ENCODE peak calls at places on chromosomes 2 and 18, in six cellular contexts. F is hippocampal formation, W is DMS 273 treated with DMSO at 0.1 percent for 48 hours, Q is fibroblast of lung, O is NCI-H1105 treated with DMSO at 0.1 percent for 48 hours, H is MCF 10A. Z is an unnamed sample.
A peak's percentile ranks its signal among the peaks of the same experiment; 100 is the strongest.

GRCh38 chr2:235553291-235553690 is 59.4 kb downstream of the AGAP1 start:
- DNase-seq in F (no peak), O (no peak), H (no peak), Q (no peak), W (no peak), Z (no peak)

GRCh38 chr2:186125156-186125555 is 360.9 kb upstream of the ZC3H15 start:
- DNase-seq in O (no peak), H (no peak), Q (no peak), F (no peak), W (no peak), Z (no peak)

GRCh38 chr2:157672129-157672528 is 43.5 kb upstream of the ACVR1C start:
- DNase-seq in H (peak; percentile 77), F (no peak), W (no peak), O (no peak), Q (no peak), Z (no peak)

GRCh38 chr2:6482256-6482655 is 383.5 kb downstream of the CMPK2 start:
- DNase-seq in F (no peak), H (no peak), W (no peak), O (no peak), Q (no peak), Z (no peak)

GRCh38 chr2:128748336-128748735 is 429.7 kb upstream of the HS6ST1 start:
- DNase-seq in W (no peak), H (no peak), F (no peak), O (no peak), Q (no peak), Z (no peak)

GRCh38 chr18:28718696-28719095 is 541.8 kb upstream of the CDH2 start:
- DNase-seq in Q (no peak), O (no peak), H (no peak), F (no peak), W (no peak), Z (no peak)

GRCh38 chr2:200003444-200003843 is 48.1 kb downstream of the MAIP1 start:
- DNase-seq in O (no peak), F (no peak), W (no peak), Q (peak; percentile 38), H (peak; percentile 9), Z (peak; percentile 75)

GRCh38 chr2:159073256-159073655 is 104.8 kb downstream of the TANC1 start:
- DNase-seq in H (no peak), F (no peak), Q (peak; percentile 56), W (no peak), O (no peak), Z (peak; percentile 79)

GRCh38 chr2:73890301-73891092 is 2.3 kb upstream of the ACTG2 start:
- DNase-seq in H (no peak), Q (no peak), W (no peak), O (no peak), F (no peak), Z (no peak)

GRCh38 chr2:235066895-235067294 is 115.1 kb downstream of the SH3BP4 start:
- DNase-seq in F (no peak), W (no peak), O (no peak), Q (no peak), H (no peak), Z (no peak)

GRCh38 chr2:84223191-84223590 is 235.9 kb downstream of the SUCLG1 start:
- DNase-seq in W (no peak), H (peak; percentile 50), F (no peak), O (no peak), Q (no peak), Z (no peak)

GRCh38 chr2:158845869-158846268 is 50.8 kb downstream of the DAPL1 start:
- DNase-seq in O (peak; percentile 18), Q (no peak), W (peak; percentile 40), H (peak; percentile 78), F (no peak), Z (peak; percentile 90)

GRCh38 chr2:22683911-22684310 is 701.1 kb upstream of the KLHL29 start:
- DNase-seq in O (peak; percentile 10), F (no peak), H (no peak), W (no peak), Q (no peak), Z (no peak)

GRCh38 chr2:241891315-241891987 is 21.9 kb downstream of the RTP5 start:
- DNase-seq in W (no peak), F (no peak), O (no peak), H (no peak), Q (no peak), Z (no peak)

GRCh38 chr18:62331581-62332436 is 6.7 kb downstream of the TNFRSF11A start:
- DNase-seq in H (no peak), W (no peak), O (no peak), Q (peak; percentile 63), F (no peak), Z (peak; percentile 96)

GRCh38 chr2:113155331-113155730 is 18.4 kb upstream of the PSD4 start:
- DNase-seq in H (no peak), W (no peak), Q (no peak), F (no peak), O (no peak), Z (no peak)

GRCh38 chr2:10486601-10487079 is 38.5 kb upstream of the ODC1 start:
- DNase-seq in O (peak; percentile 7), F (no peak), W (no peak), Q (no peak), H (no peak), Z (no peak)

GRCh38 chr18:58379443-58379842 is 249.4 kb downstream of the ALPK2 start:
- DNase-seq in Q (no peak), W (no peak), H (no peak), F (no peak), O (no peak), Z (no peak)

GRCh38 chr2:113157108-113157896 is 16.5 kb upstream of the PSD4 start:
- DNase-seq in Q (peak; percentile 23), H (peak; percentile 56), W (no peak), O (peak; percentile 19), F (no peak), Z (no peak)

GRCh38 chr2:4673025-4673489 is 969.7 kb downstream of the DCDC2C start:
- DNase-seq in H (no peak), W (no peak), Q (peak; percentile 1), F (no peak), O (peak; percentile 42), Z (no peak)

GRCh38 chr18:74897971-74898657 is 300.4 kb downstream of the ZNF407 start:
- DNase-seq in O (no peak), F (no peak), Q (peak; percentile 67), H (peak; percentile 63), W (no peak), Z (peak; percentile 21)

GRCh38 chr2:129606496-129607270 is 372.8 kb upstream of the RAB6C start:
- DNase-seq in Q (no peak), O (no peak), H (no peak), W (no peak), F (no peak), Z (no peak)

GRCh38 chr2:43121915-43122314 is 104.5 kb downstream of the ZFP36L2 start:
- DNase-seq in Q (no peak), F (no peak), W (no peak), O (no peak), H (no peak), Z (no peak)

GRCh38 chr2:11500702-11501303 is 33.0 kb upstream of the GREB1 start:
- DNase-seq in H (no peak), Q (no peak), W (no peak), F (no peak), O (no peak), Z (no peak)

GRCh38 chr18:26981373-26982082 is 116.0 kb upstream of the AQP4 start:
- DNase-seq in O (peak; percentile 96), Q (no peak), F (no peak), W (no peak), H (no peak), Z (no peak)

GRCh38 chr18:44325903-44326650 is 354.6 kb upstream of the SETBP1 start:
- DNase-seq in F (peak; percentile 6), Q (peak; percentile 86), W (no peak), O (peak; percentile 67), H (peak; percentile 78), Z (peak; percentile 72)

GRCh38 chr18:13452448-13452811 is 233.9 kb downstream of the LDLRAD4 start:
- DNase-seq in W (no peak), F (no peak), O (no peak), Q (no peak), H (peak; percentile 2), Z (peak; percentile 73)

GRCh38 chr2:60819155-60819862 is 62.1 kb upstream of the REL start:
- DNase-seq in F (no peak), H (no peak), Q (no peak), O (no peak), W (no peak), Z (no peak)

GRCh38 chr2:132400169-132400900 is 16.3 kb upstream of the GPR39 start:
- DNase-seq in Q (peak; percentile 21), W (no peak), O (no peak), F (no peak), H (peak; percentile 85), Z (no peak)

GRCh38 chr2:9330639-9331270 is 92.6 kb downstream of the ITGB1BP1 start:
- DNase-seq in W (no peak), O (no peak), Q (no peak), F (no peak), H (no peak), Z (no peak)

GRCh38 chr18:5894215-5894612 is 1.1 kb downstream of the TMEM200C start:
- DNase-seq in O (peak; percentile 24), W (no peak), Q (no peak), F (no peak), H (no peak), Z (no peak)

GRCh38 chr2:128318776-128319456 is at the start of gene HS6ST1:
- DNase-seq in W (peak; percentile 47), F (peak; percentile 83), O (peak; percentile 61), Q (peak; percentile 78), H (peak; percentile 73), Z (peak; percentile 73)

GRCh38 chr18:48979944-48980890 is 29.5 kb upstream of the SMAD7 start:
- DNase-seq in O (no peak), H (no peak), W (no peak), Q (no peak), F (no peak), Z (no peak)

GRCh38 chr18:46402396-46402795 is 254.6 kb downstream of the LOXHD1 start:
- DNase-seq in F (no peak), W (no peak), O (no peak), H (no peak), Q (no peak), Z (no peak)

GRCh38 chr2:211174021-211174420 is 617.6 kb downstream of the CPS1 start:
- DNase-seq in H (no peak), O (no peak), Q (no peak), W (no peak), F (no peak), Z (no peak)

GRCh38 chr18:13273800-13274199 is 55.2 kb downstream of the LDLRAD4 start:
- DNase-seq in W (no peak), F (no peak), Q (no peak), O (no peak), H (no peak), Z (no peak)

GRCh38 chr2:71330585-71331330 is 824 bp upstream of the ZNF638 start:
- DNase-seq in O (no peak), Q (no peak), H (no peak), W (no peak), F (no peak), Z (no peak)

GRCh38 chr18:9814431-9814830 is 71.3 kb upstream of the TXNDC2 start:
- DNase-seq in Q (peak; percentile 80), O (no peak), F (no peak), H (peak; percentile 73), W (no peak), Z (peak; percentile 54)

GRCh38 chr2:138632066-138632465 is 130.5 kb downstream of the SPOPL start:
- DNase-seq in O (no peak), H (peak; percentile 14), Q (peak; percentile 74), W (no peak), F (no peak), Z (no peak)

Z was measured in endothelial cell of umbilical vein.